ENCODE peak calls at places on chromosomes 4 and X, in six cellular contexts. N is tibial artery, B is Peyer's patch, Z is endothelial cell of umbilical vein, C is breast epithelium, E is RWPE2. Y is an unnamed sample.

GRCh38 chr4:150518559-150518958 is 63.4 kb upstream of the MAB21L2 start:
- DNase-seq in N (no peak), B (no peak), Z (peak; percentile 63), C (no peak), E (no peak), Y (no peak)

GRCh38 chrX:133881893-133882292 is 103.5 kb downstream of the GPC3 start:
- DNase-seq in N (no peak), B (no peak), Z (no peak), C (no peak), E (no peak), Y (no peak)

GRCh38 chr4:161336621-161337020 is 827.2 kb downstream of the FSTL5 start:
- DNase-seq in N (no peak), B (no peak), Z (no peak), C (no peak), E (no peak), Y (no peak)

GRCh38 chr4:70613893-70614572 is 14.5 kb upstream of the ENAM start:
- DNase-seq in N (no peak), B (no peak), Z (no peak), C (no peak), E (no peak), Y (no peak)

GRCh38 chr4:100421356-100421978 is 96.4 kb downstream of the EMCN start:
- DNase-seq in N (no peak), B (no peak), Z (peak; percentile 73), C (no peak), E (no peak), Y (no peak)

GRCh38 chrX:15114865-15115566 is 154.9 kb downstream of the ASB9 start:
- DNase-seq in N (no peak), B (no peak), Z (no peak), C (no peak), E (no peak), Y (no peak)

GRCh38 chr4:140256335-140256734 is 102.4 kb upstream of the MAML3 start:
- DNase-seq in N (no peak), B (no peak), Z (peak; percentile 73), C (no peak), E (peak; percentile 64), Y (no peak)

GRCh38 chr4:29081230-29081955 is 1638.8 kb upstream of the PCDH7 start:
- DNase-seq in N (no peak), B (no peak), Z (peak; percentile 65), C (no peak), E (no peak), Y (no peak)

GRCh38 chr4:155799106-155799793 is 40.4 kb downstream of the GUCY1B1 start:
- DNase-seq in N (no peak), B (no peak), Z (no peak), C (no peak), E (no peak), Y (no peak)

GRCh38 chrX:39158801-39159657 is 357.8 kb downstream of the MID1IP1 start:
- DNase-seq in N (no peak), B (no peak), Z (no peak), C (no peak), E (no peak), Y (no peak)

GRCh38 chr4:110231869-110232268 is 33.5 kb upstream of the ELOVL6 start:
- DNase-seq in N (no peak), B (no peak), Z (no peak), C (no peak), E (no peak), Y (no peak)

GRCh38 chr4:147057631-147057980 is 111.9 kb upstream of the TTC29 start:
- DNase-seq in N (no peak), B (no peak), Z (peak; percentile 78), C (no peak), E (no peak), Y (no peak)

GRCh38 chrX:10208281-10208856 is 51.6 kb downstream of the CLCN4 start:
- DNase-seq in N (no peak), B (no peak), Z (no peak), C (no peak), E (no peak), Y (no peak)

GRCh38 chr4:61200195-61200990 is at the start of gene ADGRL3:
- DNase-seq in N (peak; percentile 68), B (no peak), Z (no peak), C (no peak), E (no peak), Y (no peak)

GRCh38 chr4:102871772-102872171 is 3.0 kb downstream of the CISD2 start:
- DNase-seq in N (no peak), B (no peak), Z (no peak), C (no peak), E (no peak), Y (no peak)

GRCh38 chr4:8441499-8442091 is 1.0 kb downstream of the TRMT44 start:
- DNase-seq in N (no peak), B (no peak), Z (no peak), C (no peak), E (no peak), Y (no peak)

GRCh38 chrX:19852014-19853005 is 35.1 kb downstream of the SH3KBP1 start:
- DNase-seq in N (no peak), B (no peak), Z (no peak), C (no peak), E (no peak), Y (no peak)

GRCh38 chrX:38036471-38036870 is 30.1 kb downstream of the SYTL5 start:
- DNase-seq in N (no peak), B (no peak), Z (no peak), C (no peak), E (no peak), Y (no peak)

GRCh38 chrX:49079489-49080428 is at the start of gene WDR45:
- DNase-seq in N (peak; percentile 83), B (peak; percentile 69), Z (peak; percentile 69), C (peak; percentile 64), E (no peak), Y (peak; percentile 88)

GRCh38 chr4:76305033-76305687 is 1.4 kb upstream of the STBD1 start:
- DNase-seq in N (no peak), B (no peak), Z (no peak), C (no peak), E (no peak), Y (no peak)

GRCh38 chr4:169209388-169209883 is 61.3 kb downstream of the SH3RF1 start:
- DNase-seq in N (no peak), B (no peak), Z (no peak), C (no peak), E (no peak), Y (no peak)

GRCh38 chr4:2672082-2672481 is 84.1 kb downstream of the TNIP2 start:
- DNase-seq in N (no peak), B (no peak), Z (no peak), C (no peak), E (no peak), Y (no peak)

GRCh38 chr4:2667428-2667827 is 88.7 kb downstream of the TNIP2 start:
- DNase-seq in N (no peak), B (no peak), Z (no peak), C (no peak), E (no peak), Y (no peak)

GRCh38 chr4:2673157-2673556 is 83.0 kb downstream of the TNIP2 start:
- DNase-seq in N (no peak), B (no peak), Z (peak; percentile 13), C (no peak), E (no peak), Y (no peak)

GRCh38 chr4:2672700-2673099 is 83.4 kb downstream of the TNIP2 start:
- DNase-seq in N (no peak), B (no peak), Z (no peak), C (no peak), E (no peak), Y (no peak)

DNA sequence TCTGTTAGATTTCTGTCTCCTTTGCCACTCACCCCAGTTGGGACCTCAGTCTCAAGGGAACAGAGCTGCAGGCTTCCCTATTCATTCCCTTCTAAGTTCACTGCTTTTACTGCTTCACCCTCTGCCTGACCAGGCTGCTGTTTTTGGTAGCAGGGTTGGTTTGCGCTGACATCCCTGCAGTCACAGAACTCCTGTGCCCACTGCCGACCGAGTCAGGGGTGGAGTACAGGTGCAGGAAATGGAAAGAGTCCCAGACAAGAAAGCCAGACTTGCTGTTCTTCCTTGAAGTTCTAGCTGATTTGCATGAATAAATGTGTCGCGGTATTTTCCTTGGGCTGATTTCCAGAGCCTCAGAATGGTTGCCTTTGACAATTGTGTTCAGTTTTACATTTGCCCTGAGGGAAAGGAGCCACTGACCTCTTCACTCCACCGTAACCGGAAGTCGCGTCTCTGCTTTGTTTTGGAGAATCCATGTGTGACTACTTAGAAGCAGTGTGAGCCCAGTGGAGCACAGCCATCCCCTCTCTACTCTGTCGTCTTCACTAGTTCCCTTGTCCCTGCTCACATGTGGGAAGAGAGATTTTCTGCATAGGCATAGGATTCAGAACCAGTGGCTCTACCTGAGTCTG is 84.8 kb downstream of the TNIP2 start:
- DNase-seq in N (no peak), B (no peak), Z (no peak), C (no peak), E (no peak), Y (no peak)
- H3K36me3 ChIP-seq in N (peaks cover 51% of the 10 kb centered on the region), B (peaks cover 56% of the 10 kb centered on the region), Z (peaks cover 16% of the 10 kb centered on the region), C (peaks cover 5% of the 10 kb centered on the region), E (peaks cover 56% of the 10 kb centered on the region), Y (peaks cover 28% of the 10 kb centered on the region)

GRCh38 chr4:74548561-74548960 is 103.6 kb downstream of the AREG start:
- DNase-seq in N (no peak), B (no peak), Z (peak; percentile 54), C (no peak), E (no peak), Y (no peak)
- TF ChIP-seq CTCF in N (no peak), B (no peak), Z (no peak), C (no peak), E (no peak), Y (no peak)

DNA sequence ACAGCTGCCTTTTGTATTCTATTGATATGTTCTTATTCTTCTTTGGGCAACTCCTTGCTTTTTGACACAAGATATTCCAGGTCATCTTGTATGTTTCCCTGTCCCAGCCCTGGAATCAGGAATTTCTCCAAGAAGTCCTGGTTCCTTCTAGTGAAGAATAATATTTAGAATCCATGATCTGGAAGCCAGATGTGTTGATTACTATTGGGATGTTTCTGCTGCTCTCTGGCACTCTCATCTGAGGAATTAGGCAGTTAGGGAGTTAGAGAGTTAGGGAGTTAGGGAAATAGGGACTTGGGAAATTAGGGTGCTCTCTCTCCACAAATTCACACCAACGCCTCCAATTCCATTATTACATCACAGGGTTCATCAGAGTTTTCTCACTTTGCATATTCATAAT is 191.2 kb downstream of the ZNF330 start:
- DNase-seq in N (no peak), B (no peak), Z (no peak), C (no peak), E (no peak), Y (no peak)
- H3K27ac ChIP-seq in N (no peak overlapping the region), B (no peak overlapping the region), Z (no peak overlapping the region), C (no peak overlapping the region), E (no peak overlapping the region), Y (peak overlapping the region; percentile 5)

DNA sequence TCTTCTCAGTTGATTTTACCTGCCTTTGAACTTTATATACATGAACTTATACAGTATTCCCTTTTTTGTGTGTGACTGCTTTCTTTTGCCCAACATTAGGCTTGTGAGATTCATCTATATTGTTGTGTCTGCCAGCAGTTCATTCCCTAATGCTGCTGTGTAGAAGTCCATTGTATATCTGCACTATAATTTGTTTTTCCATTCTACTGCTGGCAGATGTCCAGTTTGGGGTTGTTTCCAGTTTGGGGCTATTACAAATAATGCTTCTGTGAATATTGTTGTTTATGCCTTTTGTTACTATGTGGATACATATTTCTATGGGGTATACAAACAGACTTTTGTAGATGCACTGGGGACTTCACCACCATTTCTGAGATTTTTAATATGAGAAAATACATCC is 268.4 kb downstream of the DCTD start:
- DNase-seq in N (no peak), B (no peak), Z (peak; percentile 75), C (no peak), E (no peak), Y (no peak)
- H3K36me3 ChIP-seq in N (no peaks in the 10 kb centered on the region), B (no peaks in the 10 kb centered on the region), Z (no peaks in the 10 kb centered on the region), C (no peaks in the 10 kb centered on the region), E (no peaks in the 10 kb centered on the region), Y (no peaks in the 10 kb centered on the region)